ENCODE peak calls at places on chromosomes 1 and 21, in four cellular contexts. I, L, J and A are unnamed samples. For H3K27me3, the result is how much of the 10 kb centered on the place peaks cover.

GRCh38 chr1:171420810-171421209 is 64.5 kb upstream of the PRRC2C start:
- DNase-seq in J (no peak), L (no peak), I (no peak), A (no peak)

GRCh38 chr1:55352801-55353180 is 137.6 kb upstream of the USP24 start:
- DNase-seq in I (no peak), L (no peak), J (no peak), A (no peak)

GRCh38 chr21:31334648-31335121 is 9.4 kb downstream of the TIAM1 start:
- DNase-seq in J (peak), L (no peak), I (no peak), A (no peak)

GRCh38 chr1:204128964-204129896 is 22.6 kb downstream of the ETNK2 start:
- DNase-seq in I (peak), L (peak), J (peak), A (peak)

GRCh38 chr1:181676269-181676668 is 193.0 kb downstream of the CACNA1E start:
- DNase-seq in I (peak), J (peak), L (no peak), A (no peak)

GRCh38 chr1:180927841-180928240 is 15.1 kb downstream of the KIAA1614 start:
- DNase-seq in J (no peak), L (no peak), I (no peak), A (no peak)

GRCh38 chr1:20508411-20508771 is 440 bp upstream of the MUL1 start:
- DNase-seq in I (no peak), J (no peak), L (no peak), A (no peak)

GRCh38 chr1:119531606-119532323 is 24.8 kb downstream of the HSD3B1 start:
- DNase-seq in L (no peak), J (no peak), I (no peak), A (no peak)

GRCh38 chr1:26094076-26094669 is 17.5 kb upstream of the PDIK1L start:
- DNase-seq in I (no peak), J (no peak), L (no peak), A (no peak)

GRCh38 chr1:113899101-113899500 is 5.5 kb downstream of the AP4B1 start:
- DNase-seq in I (no peak), L (no peak), J (no peak), A (no peak)

GRCh38 chr21:41767606-41768370 is 936 bp upstream of the RIPK4 start:
- DNase-seq in J (no peak), I (no peak), L (no peak), A (no peak)

GRCh38 chr1:182784556-182785171 is 4.9 kb upstream of the NPL start:
- DNase-seq in L (no peak), J (no peak), I (no peak), A (no peak)

GRCh38 chr1:9691108-9691445 is 39.5 kb downstream of the PIK3CD start:
- DNase-seq in I (no peak), L (no peak), J (no peak), A (peak)
- H3K27me3 ChIP-seq in I (under half), L (under half), J (under half), A (under half)

DNA sequence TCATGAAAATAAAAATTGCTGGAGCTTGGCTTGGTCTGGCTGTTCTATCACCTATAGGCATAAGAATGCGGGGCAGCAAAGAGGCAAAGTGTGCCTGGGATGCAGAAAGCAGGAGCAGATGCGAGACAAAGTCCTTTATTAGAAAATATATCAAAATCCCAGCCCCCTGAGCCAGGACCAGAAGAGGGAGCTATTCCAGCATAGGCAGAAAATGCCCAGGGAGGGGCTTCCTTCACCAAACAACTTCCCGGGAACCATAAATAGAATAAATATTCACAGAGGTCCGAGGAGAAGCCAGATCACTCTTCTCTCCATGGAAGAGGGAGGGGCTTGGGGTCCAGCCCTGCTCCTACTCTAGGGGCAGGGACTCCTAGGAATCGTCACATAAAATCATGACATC is 5.0 kb downstream of the PPOX start:
- DNase-seq in I (no peak), L (no peak), J (no peak), A (no peak)
- TF ChIP-seq CTCF in I (no peak), L (no peak), J (no peak), A (no peak)

GRCh38 chr1:35574655-35575400 is 1.7 kb downstream of the TFAP2E start:
- DNase-seq in J (no peak), I (no peak), L (peak), A (no peak)
- H3K27me3 ChIP-seq in J (under half), I (under half), L (under half), A (under half)

DNA sequence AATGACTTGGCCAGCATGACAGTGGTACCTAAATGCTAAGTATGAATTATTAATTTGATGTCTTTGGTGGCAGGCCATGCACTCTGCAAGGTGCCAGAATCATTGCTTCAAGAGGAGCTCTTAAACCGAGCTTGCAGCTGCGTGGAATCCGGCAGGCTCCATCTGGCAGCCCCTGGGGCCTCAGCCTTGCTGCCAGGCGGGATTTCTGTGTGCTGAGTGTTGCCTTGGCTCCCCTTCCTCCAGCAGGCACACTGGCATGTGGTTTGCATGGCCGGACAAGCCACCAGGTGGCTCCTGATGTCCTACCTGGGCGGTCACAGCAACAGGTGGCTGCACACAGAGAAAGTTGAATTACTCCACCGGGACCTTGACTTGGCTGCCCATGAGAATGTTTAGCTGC is 155.4 kb downstream of the URB2 start:
- DNase-seq in I (peak), L (peak), J (peak), A (no peak)
- TF ChIP-seq CTCF in I (peak), L (peak), J (no peak), A (no peak)

GRCh38 chr1:157153743-157154142 is 15.5 kb upstream of the ETV3 start:
- DNase-seq in J (peak), L (no peak), I (peak), A (no peak)

GRCh38 chr1:157150631-157151030 is 12.4 kb upstream of the ETV3 start:
- DNase-seq in I (no peak), L (no peak), J (no peak), A (no peak)

GRCh38 chr1:157151506-157151905 is 13.3 kb upstream of the ETV3 start:
- DNase-seq in J (no peak), I (no peak), L (no peak), A (no peak)

GRCh38 chr1:157152510-157152909 is 14.3 kb upstream of the ETV3 start:
- DNase-seq in L (no peak), I (no peak), J (no peak), A (no peak)

DNA sequence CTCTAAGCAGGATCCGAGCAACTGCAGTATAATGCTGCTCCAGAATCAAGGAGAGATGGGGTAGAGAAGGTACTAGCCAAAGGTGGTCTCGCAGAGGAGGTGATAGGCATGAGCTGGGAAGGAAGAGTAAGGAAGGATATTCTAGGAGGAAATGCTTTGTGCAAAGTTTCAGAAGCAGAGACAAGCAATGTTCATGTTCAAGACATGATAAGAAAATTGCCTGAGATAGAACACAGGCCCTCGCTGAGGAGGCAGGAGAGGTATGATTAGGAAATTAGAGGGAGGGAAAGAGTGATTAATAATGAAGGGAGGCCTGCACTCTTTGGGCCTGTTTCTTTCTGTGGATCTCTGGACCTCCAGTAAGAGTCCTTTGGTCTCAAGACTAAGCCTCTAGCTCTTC is 12.9 kb upstream of the ETV3 start:
- DNase-seq in L (no peak), I (no peak), J (no peak), A (no peak)
- H3K27me3 ChIP-seq in L (under half), I (under half), J (under half), A (under half)

GRCh38 chr1:112589766-112590165 is 29.2 kb downstream of the ST7L start:
- DNase-seq in I (no peak), L (no peak), J (no peak), A (no peak)
- TF ChIP-seq CTCF in I (no peak), L (no peak), J (no peak), A (no peak)

GRCh38 chr1:22886211-22886610 is 86.5 kb downstream of the LACTBL1 start:
- DNase-seq in J (no peak), L (no peak), I (no peak), A (no peak)
- H3K27me3 ChIP-seq in J (under half), L (under half), I (under half), A (under half)

DNA sequence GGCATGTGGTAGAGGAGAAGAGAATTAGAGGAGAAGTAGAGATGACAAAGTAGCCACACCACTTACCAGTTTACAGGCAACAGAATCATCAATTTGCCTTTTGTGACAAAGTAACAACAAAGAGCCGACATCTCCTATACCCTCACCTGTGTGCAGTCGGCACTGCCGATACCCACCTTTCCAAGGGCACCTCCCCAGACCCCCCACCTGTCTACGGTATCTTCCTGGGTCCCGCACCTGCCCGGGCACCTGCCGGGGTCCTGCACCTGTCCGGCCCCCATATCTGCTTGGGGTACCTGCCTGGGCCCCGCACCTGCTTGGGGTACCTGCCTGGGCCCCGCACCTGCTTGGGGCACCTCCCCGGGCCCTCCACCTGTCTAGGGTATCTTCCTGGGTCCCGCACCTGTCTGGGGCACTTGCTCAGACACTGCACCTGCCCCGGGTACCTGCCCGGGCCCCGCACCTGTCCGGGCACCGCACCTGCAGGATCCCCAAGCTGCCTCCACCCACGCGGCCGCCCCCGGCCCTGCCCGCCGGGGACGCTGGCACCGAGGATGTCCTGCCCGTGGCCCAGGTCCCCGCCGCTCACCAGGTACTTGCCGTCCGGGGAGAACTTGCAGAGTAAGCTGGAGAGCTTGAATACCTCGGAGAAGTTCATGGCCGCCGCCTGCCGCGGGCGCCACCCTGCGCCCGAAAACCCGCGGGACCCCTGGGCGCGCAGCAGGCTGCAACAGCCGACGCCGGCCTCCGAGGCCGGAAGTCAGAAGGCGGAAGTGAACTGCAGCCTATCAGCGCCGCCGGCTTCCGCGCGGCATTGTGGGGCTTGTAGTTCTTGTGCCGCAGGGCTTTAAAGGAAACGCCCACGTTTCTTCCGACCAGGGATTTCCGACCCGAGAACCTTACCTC is at the start of gene WRAP73:
- DNase-seq in I (peak), J (peak), L (peak), A (peak)
- TF ChIP-seq CTCF in I (no peak), J (no peak), L (peak), A (no peak)